ENCODE peak calls at places on chromosomes 7 and 10, in six cellular contexts. J, W, I, K, D and M are unnamed samples. For H3K4me1, the result is how much of the 10 kb centered on the place peaks cover.

GRCh38 chr7:112144284-112145059 is 61.7 kb downstream of the DOCK4 start:
- DNase-seq in J (no peak), D (no peak), W (no peak), K (no peak), I (no peak), M (no peak)

GRCh38 chr10:48449501-48450232 is 143.2 kb downstream of the MAPK8 start:
- DNase-seq in J (no peak), W (peak), K (peak), I (no peak), D (no peak), M (no peak)

GRCh38 chr7:159167139-159167538 is 22.5 kb upstream of the VIPR2 start:
- DNase-seq in K (no peak), J (no peak), W (no peak), D (no peak), I (no peak), M (no peak)

GRCh38 chr7:107879400-107880035 is 11.5 kb upstream of the DLD start:
- DNase-seq in D (peak), J (no peak), I (peak), K (peak), W (no peak), M (peak)

GRCh38 chr7:141312395-141312794 is 238.5 kb downstream of the TMEM178B start:
- DNase-seq in I (no peak), D (no peak), K (no peak), J (no peak), W (no peak), M (no peak)

GRCh38 chr7:142443614-142444013 is 185.8 kb upstream of the PRSS58 start:
- DNase-seq in J (no peak), W (no peak), I (no peak), K (no peak), D (no peak), M (no peak)

GRCh38 chr10:44153901-44154670 is 230.8 kb downstream of the CXCL12 start:
- DNase-seq in D (no peak), W (no peak), I (no peak), K (no peak), J (no peak), M (no peak)

GRCh38 chr10:101297901-101298451 is 56.0 kb upstream of the BTRC start:
- DNase-seq in K (peak), I (peak), D (peak), J (peak), W (peak), M (peak)

GRCh38 chr10:77253037-77253436 is 384.6 kb downstream of the KCNMA1 start:
- DNase-seq in D (no peak), K (no peak), W (no peak), I (no peak), J (no peak), M (no peak)

GRCh38 chr7:148014473-148014872 is 576.1 kb upstream of the C7orf33 start:
- DNase-seq in D (no peak), W (no peak), I (no peak), J (no peak), K (no peak), M (no peak)

GRCh38 chr10:58998924-58999713 is 177.3 kb upstream of the PHYHIPL start:
- DNase-seq in K (peak), I (no peak), W (peak), J (no peak), D (no peak), M (no peak)

GRCh38 chr7:131648491-131648890 is 92.1 kb upstream of the PODXL start:
- DNase-seq in W (no peak), I (no peak), D (no peak), J (no peak), K (no peak), M (no peak)

GRCh38 chr7:55474944-55475911 is 97.1 kb downstream of the VOPP1 start:
- DNase-seq in J (no peak), D (no peak), W (peak), K (peak), I (no peak), M (peak)

GRCh38 chr10:18224626-18225445 is 84.6 kb downstream of the CACNB2 start:
- DNase-seq in J (peak), K (no peak), I (no peak), D (no peak), W (no peak), M (no peak)

GRCh38 chr7:25389489-25390106 is 161.3 kb upstream of the NPVF start:
- DNase-seq in K (no peak), I (peak), J (no peak), W (no peak), D (peak), M (no peak)

GRCh38 chr10:13707156-13707881 is 120.6 kb downstream of the PRPF18 start:
- DNase-seq in J (peak), W (peak), K (peak), D (peak), I (no peak), M (peak)

GRCh38 chr10:72044417-72045041 is 43.8 kb downstream of the SPOCK2 start:
- DNase-seq in I (no peak), D (no peak), W (peak), J (no peak), K (peak), M (no peak)

GRCh38 chr10:103661198-103661950 is 167.9 kb downstream of the NEURL1 start:
- DNase-seq in W (peak), I (no peak), D (peak), J (peak), K (peak), M (peak)

GRCh38 chr10:43193496-43194080 is 55.3 kb downstream of the CSGALNACT2 start:
- DNase-seq in J (no peak), W (peak), D (no peak), K (peak), I (no peak), M (no peak)

GRCh38 chr10:86648706-86649426 is 5.5 kb upstream of the OPN4 start:
- DNase-seq in J (peak), D (no peak), W (no peak), I (no peak), K (peak), M (no peak)

GRCh38 chr7:112726076-112726475 is 64.1 kb downstream of the TMEM168 start:
- DNase-seq in D (no peak), W (no peak), J (no peak), I (no peak), K (no peak), M (no peak)

GRCh38 chr7:71942115-71942514 is 470.0 kb downstream of the CALN1 start:
- DNase-seq in D (no peak), J (no peak), I (no peak), W (no peak), K (no peak), M (no peak)

GRCh38 chr10:88070080-88070880 is 206.9 kb downstream of the PTEN start:
- DNase-seq in J (no peak), K (no peak), D (no peak), I (no peak), W (no peak), M (no peak)

GRCh38 chr7:91330378-91331295 is 66.4 kb downstream of the FZD1 start:
- DNase-seq in W (no peak), J (no peak), D (no peak), I (no peak), K (no peak), M (no peak)

GRCh38 chr10:104989880-104990279 is 348.8 kb downstream of the SORCS3 start:
- DNase-seq in K (no peak), I (no peak), J (no peak), D (no peak), W (no peak), M (no peak)

GRCh38 chr7:129835436-129836020 is 117.2 kb downstream of the UBE2H start:
- DNase-seq in I (no peak), D (no peak), K (no peak), J (no peak), W (no peak), M (no peak)

GRCh38 chr7:98996162-98996552 is 117.8 kb downstream of the TRRAP start:
- DNase-seq in I (no peak), D (no peak), W (no peak), J (no peak), K (no peak), M (no peak)

GRCh38 chr10:110206988-110207804 is at the start of gene MXI1:
- DNase-seq in D (no peak), K (peak), W (peak), J (peak), I (peak), M (no peak)

GRCh38 chr10:90288403-90288933 is 569.4 kb downstream of the HTR7 start:
- DNase-seq in D (no peak), I (peak), W (no peak), K (no peak), J (no peak), M (no peak)

GRCh38 chr7:81330108-81330507 is 411.3 kb upstream of the SEMA3C start:
- DNase-seq in W (no peak), D (no peak), K (no peak), J (no peak), I (no peak), M (no peak)

GRCh38 chr7:130143334-130143732 is 61.9 kb downstream of the TMEM209 start:
- DNase-seq in W (no peak), J (no peak), K (no peak), D (no peak), I (no peak), M (no peak)

GRCh38 chr10:119297207-119297968 is 90.0 kb downstream of the GRK5 start:
- DNase-seq in D (no peak), I (no peak), W (no peak), K (no peak), J (no peak), M (no peak)

GRCh38 chr10:102646610-102647432 is 2.5 kb downstream of the TRIM8 start:
- DNase-seq in D (no peak), K (peak), W (peak), J (peak), I (peak), M (peak)

GRCh38 chr10:102648889-102649752 is 4.8 kb downstream of the TRIM8 start:
- DNase-seq in D (no peak), K (peak), W (peak), I (no peak), J (peak), M (peak)

GRCh38 chr10:102648269-102648888 is 4.1 kb downstream of the TRIM8 start:
- DNase-seq in D (no peak), J (no peak), I (no peak), W (peak), K (no peak), M (no peak)

GRCh38 chr10:102645741-102646609 is 1.7 kb downstream of the TRIM8 start:
- DNase-seq in I (peak), J (peak), W (peak), D (no peak), K (peak), M (peak)

DNA sequence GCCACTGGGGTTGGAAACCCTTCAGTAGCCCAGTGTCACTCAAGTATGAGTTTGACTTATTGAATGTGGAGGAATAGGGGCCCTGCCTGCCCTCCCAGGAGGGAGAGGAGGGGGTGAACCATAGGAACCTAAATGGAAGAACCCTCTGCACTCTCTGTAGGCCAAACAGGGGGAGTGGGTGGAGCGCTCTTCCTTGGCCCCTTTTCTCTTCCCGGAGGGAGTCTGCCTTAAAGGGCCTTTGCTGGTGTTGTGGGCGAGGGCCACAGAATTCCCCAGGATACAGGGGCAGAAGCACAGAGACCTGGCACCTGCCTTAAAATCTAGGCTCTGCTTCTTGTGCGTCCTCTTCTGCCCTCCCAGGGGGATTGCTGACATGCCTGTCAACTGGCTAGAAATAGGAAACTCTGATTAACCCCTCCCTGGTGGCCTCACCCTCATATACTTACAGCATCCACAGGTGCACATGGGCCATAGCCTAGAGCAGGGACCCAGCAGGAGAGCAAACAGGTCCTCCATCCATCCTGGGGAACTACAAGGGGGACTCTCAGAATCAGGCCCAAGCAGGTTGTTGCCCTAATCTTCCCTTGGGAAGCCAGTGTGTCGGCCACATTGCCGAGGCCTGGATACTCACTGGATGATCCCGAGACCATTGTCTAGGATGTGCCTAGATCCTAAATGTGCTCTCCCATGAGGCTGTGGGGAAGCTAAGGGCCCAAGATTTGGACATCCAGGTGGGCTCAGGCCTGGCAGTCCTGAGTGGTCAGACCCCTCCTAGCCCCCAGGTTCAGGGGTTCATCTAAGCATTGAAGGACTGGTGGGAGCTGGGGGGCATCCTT is 3.4 kb downstream of the TRIM8 start:
- DNase-seq in W (peak), J (peak), K (no peak), D (no peak), I (no peak), M (no peak)
- H3K4me1 ChIP-seq in W (under half), J (half or more), K (half or more), D (under half), I (under half), M (half or more)

GRCh38 chr7:128833939-128834310 is 3.7 kb downstream of the FLNC start:
- DNase-seq in I (no peak), W (no peak), K (no peak), D (no peak), J (no peak), M (no peak)
- H3K4me1 ChIP-seq in I (under half), W (under half), K (half or more), D (under half), J (under half), M (under half)

GRCh38 chr7:30903146-30903545 is 8.5 kb upstream of the AQP1 start:
- DNase-seq in D (no peak), K (no peak), J (no peak), I (no peak), W (no peak), M (no peak)

GRCh38 chr7:30906520-30907240 is 5.0 kb upstream of the AQP1 start:
- DNase-seq in D (no peak), K (no peak), W (no peak), J (no peak), I (no peak), M (no peak)

GRCh38 chr7:30904566-30904965 is 7.1 kb upstream of the AQP1 start:
- DNase-seq in D (no peak), K (no peak), I (no peak), W (no peak), J (no peak), M (no peak)

GRCh38 chr7:30906014-30906413 is 5.6 kb upstream of the AQP1 start:
- DNase-seq in J (peak), K (no peak), I (no peak), D (no peak), W (no peak), M (no peak)

GRCh38 chr7:30905078-30906012 is 6.3 kb upstream of the AQP1 start:
- DNase-seq in W (no peak), D (no peak), K (no peak), I (no peak), J (no peak), M (no peak)
- H3K4me1 ChIP-seq in W (under half), D (under half), K (half or more), I (under half), J (under half), M (under half)

DNA sequence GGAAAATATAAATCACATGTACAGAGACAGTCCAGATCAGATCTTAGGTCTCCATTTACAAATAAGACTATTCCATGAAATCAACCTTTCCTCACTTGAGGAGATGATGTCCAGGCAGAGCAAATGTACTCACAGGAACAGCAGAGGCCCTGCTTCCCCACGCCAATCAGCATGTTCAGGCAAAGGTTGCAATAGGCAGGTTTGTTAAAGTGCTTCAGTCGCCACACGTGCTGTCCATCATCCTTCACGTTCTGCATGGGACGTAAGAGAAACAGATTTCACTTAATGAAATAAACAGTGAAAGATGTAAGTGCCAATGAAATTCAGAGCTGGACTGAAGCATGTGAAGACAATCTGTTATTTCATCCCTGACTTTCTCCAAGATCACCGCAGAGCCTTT is 217.4 kb downstream of the DGKB start:
- DNase-seq in J (no peak), W (peak), I (no peak), D (no peak), K (no peak), M (no peak)
- H3K4me1 ChIP-seq in J (under half), W (under half), I (under half), D (under half), K (under half), M (under half)

GRCh38 chr7:47488969-47489342 is 93.0 kb downstream of the TNS3 start:
- DNase-seq in D (peak), J (no peak), I (no peak), W (peak), K (no peak), M (no peak)
- H3K4me1 ChIP-seq in D (under half), J (under half), I (under half), W (half or more), K (half or more), M (under half)

DNA sequence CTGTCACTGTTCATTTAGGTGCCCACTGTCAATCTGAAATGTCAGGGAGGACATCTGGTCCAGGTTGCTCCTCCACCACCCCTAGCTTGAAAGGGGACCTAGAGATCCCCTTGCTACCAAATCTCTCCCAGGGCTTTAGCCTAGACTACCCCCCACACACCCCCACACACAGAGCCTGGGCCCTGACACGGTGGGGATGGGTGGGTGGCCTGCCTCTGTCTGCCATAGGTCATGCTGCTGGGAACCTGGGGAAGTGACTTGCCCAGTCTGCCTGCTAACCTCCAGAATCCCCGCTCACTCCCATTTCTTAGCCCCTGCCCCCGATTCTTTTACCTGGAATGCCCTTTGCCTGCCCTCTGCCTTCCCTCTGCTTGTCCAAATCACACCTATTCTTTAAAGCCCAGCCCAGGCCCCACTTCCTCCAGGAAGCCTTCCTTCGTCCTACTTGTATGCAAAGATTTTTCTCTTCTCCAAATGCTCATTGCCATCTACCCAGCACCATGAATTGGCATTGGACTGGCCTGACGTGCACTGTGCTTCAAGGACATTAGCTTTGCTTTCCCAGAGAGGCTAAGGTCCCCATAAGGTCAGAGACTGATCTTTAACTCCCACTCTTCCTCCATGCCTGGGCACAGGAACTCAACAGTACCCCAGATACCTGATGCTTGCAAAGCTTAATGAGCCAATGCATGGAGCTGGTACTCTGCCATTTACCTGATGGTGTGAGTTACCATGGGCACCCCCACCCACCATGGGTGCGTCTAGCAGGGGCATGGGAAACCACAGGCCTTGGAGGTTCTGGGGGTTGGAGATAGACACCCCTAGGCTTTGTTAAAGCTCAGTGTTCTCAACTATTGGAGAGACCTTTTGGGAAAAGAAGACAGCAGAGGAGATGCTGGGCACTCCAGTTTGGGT is 1.9 kb upstream of the SMARCD3 start:
- DNase-seq in I (no peak), D (no peak), W (peak), K (no peak), J (no peak), M (no peak)
- H3K4me1 ChIP-seq in I (half or more), D (under half), W (under half), K (half or more), J (under half), M (under half)

GRCh38 chr7:125847706-125848105 is 918.1 kb upstream of the POT1 start:
- DNase-seq in J (no peak), D (peak), K (no peak), W (no peak), I (no peak), M (no peak)
- H3K4me1 ChIP-seq in J (under half), D (under half), K (under half), W (under half), I (under half), M (under half)

DNA sequence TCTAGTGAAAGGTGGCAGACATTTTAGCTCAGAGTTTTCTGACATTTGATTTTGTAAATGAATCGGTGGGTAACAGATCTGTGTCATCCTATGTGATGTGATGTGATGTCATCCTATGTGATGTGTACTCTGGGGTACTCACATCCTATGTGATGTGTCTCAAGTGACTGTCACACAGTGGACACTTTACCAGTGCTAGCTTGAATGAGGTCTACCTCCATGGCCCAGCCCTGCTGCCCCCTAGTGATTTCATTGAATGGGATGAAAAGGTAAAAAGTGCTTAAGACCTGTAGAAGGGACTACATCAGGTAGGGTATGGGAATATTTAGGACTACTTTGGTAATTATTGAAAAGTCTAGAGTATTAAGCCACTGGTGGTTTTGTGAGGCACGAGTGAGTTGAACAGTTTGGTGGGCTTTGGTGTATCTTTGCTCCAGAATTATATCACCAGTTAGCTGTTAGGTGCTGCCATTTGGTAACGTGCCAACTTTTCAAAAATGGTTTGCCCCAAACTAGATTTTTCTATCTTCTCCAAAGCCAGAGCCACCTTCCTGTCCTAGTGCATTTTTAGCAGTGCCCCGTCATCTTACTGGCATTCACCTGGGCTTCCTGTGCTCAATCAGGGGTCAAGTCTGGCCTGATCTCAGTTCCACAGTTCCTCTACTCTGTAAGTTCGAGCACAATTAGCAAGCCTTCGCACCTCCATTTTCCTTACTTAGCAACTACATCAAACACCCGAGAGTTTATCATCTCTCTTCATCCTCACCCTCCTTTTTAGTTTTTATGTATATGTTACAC is 9.7 kb downstream of the EIF4H start:
- DNase-seq in W (no peak), J (no peak), I (no peak), K (no peak), D (no peak), M (peak)
- H3K4me1 ChIP-seq in W (under half), J (half or more), I (half or more), K (half or more), D (under half), M (half or more)